ENCODE peak calls at places on chromosomes 12 and 14, in six cellular contexts. D is foreskin keratinocyte, I is OCI-LY7, E is Calu3, N is WERI-Rb-1, T is psoas muscle. W is an unnamed sample.

GRCh38 chr14:20332946-20333782 is at the start of gene CCNB1IP1:
- DNase-seq in D (peak; percentile 90), I (peak; percentile 91), E (peak; percentile 56), N (peak; percentile 51), T (peak; percentile 70), W (peak; percentile 90)

GRCh38 chr14:21385170-21385904 is 1.5 kb upstream of the SUPT16H start:
- DNase-seq in D (no peak), I (peak; percentile 65), E (no peak), N (no peak), T (no peak), W (peak; percentile 58)

GRCh38 chr12:24853588-24853987 is 95.3 kb downstream of the BCAT1 start:
- DNase-seq in D (peak; percentile 80), I (no peak), E (no peak), N (no peak), T (no peak), W (no peak)

GRCh38 chr12:9973951-9974350 is 2.7 kb downstream of the CLEC12A start:
- DNase-seq in D (no peak), I (no peak), E (no peak), N (no peak), T (no peak), W (no peak)

GRCh38 chr14:102594514-102595175 is 2.2 kb downstream of the RCOR1 start:
- DNase-seq in D (peak; percentile 58), I (peak; percentile 90), E (peak; percentile 76), N (peak; percentile 74), T (peak; percentile 63), W (peak; percentile 85)

GRCh38 chr14:35046751-35047536 is 872 bp downstream of the FAM177A1 start:
- DNase-seq in D (peak; percentile 64), I (peak; percentile 45), E (no peak), N (no peak), T (peak; percentile 66), W (peak; percentile 52)

GRCh38 chr14:69964841-69965240 is 85.6 kb downstream of the SMOC1 start:
- DNase-seq in D (peak; percentile 66), I (no peak), E (no peak), N (no peak), T (no peak), W (no peak)

GRCh38 chr14:67620217-67620789 is 583 bp downstream of the ARG2 start:
- DNase-seq in D (no peak), I (no peak), E (peak; percentile 4), N (peak; percentile 35), T (no peak), W (no peak)

GRCh38 chr12:57080855-57081254 is 2.3 kb upstream of the NEMP1 start:
- DNase-seq in D (no peak), I (no peak), E (no peak), N (no peak), T (no peak), W (no peak)

GRCh38 chr12:12714276-12715001 is 2.7 kb upstream of the CDKN1B start:
- DNase-seq in D (no peak), I (peak; percentile 82), E (peak; percentile 30), N (peak; percentile 48), T (no peak), W (peak; percentile 54)

GRCh38 chr12:18861287-18861858 is 123.5 kb downstream of the CAPZA3 start:
- DNase-seq in D (peak; percentile 31), I (peak; percentile 21), E (peak; percentile 10), N (no peak), T (no peak), W (no peak)

GRCh38 chr12:25675808-25676207 is 122.7 kb upstream of the LMNTD1 start:
- DNase-seq in D (no peak), I (no peak), E (no peak), N (no peak), T (no peak), W (no peak)

GRCh38 chr12:52245962-52246577 is 13.0 kb downstream of the KRT7 start:
- DNase-seq in D (no peak), I (no peak), E (no peak), N (no peak), T (peak; percentile 5), W (no peak)

GRCh38 chr12:50985322-50985721 is 33.0 kb downstream of the HIGD1C start:
- DNase-seq in D (peak; percentile 50), I (no peak), E (no peak), N (no peak), T (no peak), W (no peak)

GRCh38 chr12:50984899-50985298 is 32.6 kb downstream of the HIGD1C start:
- DNase-seq in D (peak; percentile 16), I (no peak), E (no peak), N (no peak), T (no peak), W (no peak)

GRCh38 chr12:50988051-50988450 is 35.7 kb downstream of the HIGD1C start:
- DNase-seq in D (no peak), I (no peak), E (no peak), N (no peak), T (no peak), W (no peak)

GRCh38 chr12:50988871-50989270 is 36.5 kb downstream of the HIGD1C start:
- DNase-seq in D (no peak), I (no peak), E (no peak), N (no peak), T (no peak), W (no peak)

DNA sequence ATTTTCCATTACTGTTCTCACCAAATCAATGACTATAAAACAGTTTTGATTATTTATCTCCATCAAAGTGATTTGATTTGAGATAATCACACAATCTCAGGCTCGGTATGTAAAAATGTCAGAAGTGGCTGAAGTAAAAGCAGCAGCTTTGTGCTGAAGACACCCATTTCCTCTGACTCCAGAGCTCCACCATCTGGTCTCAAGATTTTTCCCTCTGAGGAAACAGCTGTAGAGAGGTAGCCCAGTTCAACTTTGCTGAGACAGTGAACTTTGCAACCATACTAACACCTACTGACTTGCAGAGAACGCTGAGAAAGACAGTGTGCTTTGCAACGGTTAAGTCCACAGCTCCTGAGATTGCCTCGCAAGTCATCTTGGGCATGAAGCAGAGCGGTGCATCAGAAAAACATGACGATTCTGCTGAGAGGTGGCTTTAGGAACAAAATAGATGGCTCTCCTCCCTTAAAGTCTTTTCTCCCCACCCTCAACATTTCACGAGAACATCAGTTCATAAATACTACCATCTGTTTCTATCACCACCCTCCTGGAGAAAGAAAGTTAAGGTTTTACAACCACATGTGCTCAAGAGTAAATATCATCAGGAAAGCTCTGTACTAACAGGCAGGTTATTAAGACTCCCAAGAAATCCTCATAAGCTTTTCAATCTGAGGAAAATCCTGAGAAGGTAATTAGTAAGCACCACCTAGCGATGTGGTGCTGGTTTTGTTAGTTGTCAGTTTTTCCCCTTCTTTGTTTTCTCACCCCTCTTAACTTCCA is 34.8 kb downstream of the HIGD1C start:
- DNase-seq in D (peak; percentile 36), I (peak; percentile 72), E (peak; percentile 27), N (peak; percentile 47), T (no peak), W (peak; percentile 35)
- TF ChIP-seq CTCF in D (peak; percentile 74), I (peak; percentile 89), E (peak; percentile 15), N (peak; percentile 73), T (peak; percentile 65), W (peak; percentile 60)

GRCh38 chr12:55955800-55956508 is 9.9 kb downstream of the PMEL start:
- DNase-seq in D (peak; percentile 92), I (peak; percentile 45), E (peak; percentile 90), N (peak; percentile 72), T (no peak), W (no peak)
- TF ChIP-seq CTCF in D (peak; percentile 86), I (peak; percentile 70), E (peak; percentile 69), N (peak; percentile 63), T (peak; percentile 9), W (no peak)

GRCh38 chr14:104092931-104093365 is 7.4 kb downstream of the ASPG start:
- DNase-seq in D (no peak), I (no peak), E (no peak), N (no peak), T (no peak), W (no peak)
- TF ChIP-seq CTCF in D (no peak), I (no peak), E (no peak), N (no peak), T (no peak), W (no peak)

GRCh38 chr12:107670999-107671643 is 14.5 kb upstream of the PWP1 start:
- DNase-seq in D (no peak), I (peak; percentile 34), E (peak; percentile 38), N (peak; percentile 19), T (no peak), W (peak; percentile 46)
- TF ChIP-seq CTCF in D (peak; percentile 53), I (peak; percentile 86), E (peak; percentile 23), N (peak; percentile 85), T (peak; percentile 31), W (peak; percentile 69)

DNA sequence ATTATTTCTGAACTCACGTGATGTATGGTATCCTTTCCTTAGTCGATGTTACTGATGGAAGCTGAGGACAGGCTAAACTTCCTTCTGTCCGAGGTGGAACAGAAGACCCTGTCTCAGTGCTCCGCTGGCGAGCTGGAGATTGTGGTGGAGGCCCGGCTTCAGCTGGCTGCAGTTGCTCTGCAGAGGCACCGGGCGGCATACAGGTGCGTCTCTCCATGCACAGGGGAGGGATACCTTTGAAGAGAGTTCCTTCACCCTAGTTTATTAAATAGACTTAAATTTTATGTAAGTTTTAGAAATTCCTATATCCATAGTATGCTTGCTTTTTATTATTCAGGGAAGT is 186.7 kb upstream of the NEDD1 start:
- DNase-seq in D (no peak), I (peak; percentile 22), E (peak; percentile 70), N (no peak), T (no peak), W (peak; percentile 38)
- TF ChIP-seq CTCF in D (no peak), I (peak; percentile 31), E (no peak), N (no peak), T (no peak), W (no peak)

W was measured in GM10248.